ENCODE peak calls at places on chromosomes 5 and 9, in eight cellular contexts. B, Y, G, T, E, V, C and M are unnamed samples.

GRCh38 chr5:99063737-99064136 is 134.9 kb upstream of the CHD1 start:
- DNase-seq in E (no peak), C (no peak), T (no peak), Y (no peak), G (no peak), B (no peak), V (no peak), M (no peak)

GRCh38 chr5:73564018-73564417 is 1.4 kb downstream of the ANKRA2 start:
- DNase-seq in T (no peak), Y (no peak), V (peak; percentile 6), G (no peak), E (no peak), C (no peak), B (no peak), M (no peak)

GRCh38 chr9:69190086-69190865 is 16.2 kb downstream of the TJP2 start:
- DNase-seq in T (no peak), E (no peak), G (no peak), Y (no peak), V (no peak), C (no peak), B (no peak), M (no peak)

GRCh38 chr9:137376386-137376785 is 46.6 kb downstream of the EXD3 start:
- DNase-seq in E (no peak), T (no peak), G (no peak), Y (no peak), C (no peak), V (no peak), B (peak; percentile 10), M (no peak)

GRCh38 chr5:79448336-79448735 is 65.6 kb downstream of the HOMER1 start:
- DNase-seq in V (no peak), G (no peak), E (no peak), T (no peak), Y (peak; percentile 51), B (no peak), C (no peak), M (no peak)

GRCh38 chr9:111463036-111463435 is 21.1 kb downstream of the ECPAS start:
- DNase-seq in Y (no peak), B (no peak), C (no peak), V (no peak), G (no peak), T (no peak), E (no peak), M (no peak)

GRCh38 chr9:16442622-16443021 is 427.8 kb downstream of the BNC2 start:
- DNase-seq in V (no peak), T (no peak), G (no peak), C (no peak), Y (peak; percentile 83), E (no peak), B (no peak), M (no peak)

GRCh38 chr9:78369644-78370219 is 72.8 kb downstream of the PSAT1 start:
- DNase-seq in Y (peak; percentile 64), E (peak; percentile 82), B (peak; percentile 59), G (peak; percentile 34), T (peak; percentile 85), C (peak; percentile 65), V (peak; percentile 74), M (no peak)

GRCh38 chr5:95216136-95216955 is 68.5 kb downstream of the MCTP1 start:
- DNase-seq in V (no peak), E (no peak), B (no peak), G (no peak), T (no peak), C (no peak), Y (no peak), M (no peak)

GRCh38 chr9:93218161-93218560 is 34.2 kb downstream of the WNK2 start:
- DNase-seq in E (peak; percentile 46), G (no peak), T (no peak), V (no peak), B (no peak), Y (no peak), C (no peak), M (peak; percentile 98)

GRCh38 chr5:106399381-106399780 is 1271.4 kb downstream of the EFNA5 start:
- DNase-seq in E (no peak), V (peak; percentile 7), G (no peak), B (no peak), T (no peak), C (no peak), Y (peak; percentile 64), M (no peak)

GRCh38 chr9:36974731-36975130 is 59.3 kb downstream of the PAX5 start:
- DNase-seq in C (no peak), B (no peak), G (no peak), E (no peak), Y (no peak), V (no peak), T (no peak), M (no peak)

GRCh38 chr9:592225-592624 is 249.3 kb upstream of the DMRT1 start:
- DNase-seq in G (no peak), C (no peak), Y (no peak), B (no peak), V (no peak), T (no peak), E (peak; percentile 53), M (no peak)

GRCh38 chr9:119736478-119737454 is 367.5 kb upstream of the BRINP1 start:
- DNase-seq in T (no peak), C (no peak), G (no peak), V (peak; percentile 96), B (no peak), E (no peak), Y (no peak), M (no peak)

GRCh38 chr5:135127604-135128240 is 93.7 kb upstream of the PITX1 start:
- DNase-seq in V (peak; percentile 92), B (no peak), T (no peak), G (no peak), Y (peak; percentile 92), C (no peak), E (peak; percentile 58), M (no peak)